ENCODE peak calls at places on chromosomes 3 and 15, in seven cellular contexts. W is NCI-H1105, R is COR-L47, Y is MG63, D is A549, Z is EL, N is NCI-H774. F is an unnamed sample.

GRCh38 chr15:95715116-95715888 is 615.2 kb upstream of the NR2F2 start:
- DNase-seq in W (no peak), R (no peak), Y (no peak), D (no peak), Z (no peak), N (no peak), F (no peak)

GRCh38 chr3:128190501-128190900 is 37.2 kb downstream of the EEFSEC start:
- DNase-seq in W (no peak), R (no peak), Y (no peak), D (no peak), Z (peak), N (no peak), F (no peak)

GRCh38 chr3:128320551-128321340 is 145.9 kb downstream of the DNAJB8 start:
- DNase-seq in W (no peak), R (peak), Y (no peak), D (no peak), Z (no peak), N (no peak), F (no peak)

GRCh38 chr3:53046171-53047170 is 598 bp upstream of the SFMBT1 start:
- DNase-seq in W (no peak), R (peak), Y (peak), D (peak), Z (peak), N (no peak), F (peak)

GRCh38 chr3:194985031-194985578 is 285.9 kb downstream of the XXYLT1 start:
- DNase-seq in W (no peak), R (no peak), Y (peak), D (no peak), Z (peak), N (peak), F (no peak)

GRCh38 chr3:187986514-187986934 is 167.4 kb upstream of the LPP start:
- DNase-seq in W (no peak), R (no peak), Y (peak), D (peak), Z (peak), N (no peak), F (no peak)

GRCh38 chr3:10334461-10334860 is 13.5 kb upstream of the SEC13 start:
- DNase-seq in W (no peak), R (no peak), Y (no peak), D (peak), Z (peak), N (no peak), F (no peak)

GRCh38 chr3:14480207-14481017 is 59.7 kb downstream of the GRIP2 start:
- DNase-seq in W (no peak), R (no peak), Y (no peak), D (no peak), Z (peak), N (no peak), F (no peak)

GRCh38 chr15:37071134-37071533 is 29.2 kb downstream of the MEIS2 start:
- DNase-seq in W (no peak), R (no peak), Y (no peak), D (no peak), Z (no peak), N (no peak), F (no peak)

GRCh38 chr3:66592061-66592875 is 91.4 kb upstream of the LRIG1 start:
- DNase-seq in W (no peak), R (no peak), Y (no peak), D (no peak), Z (no peak), N (no peak), F (no peak)

GRCh38 chr3:58417075-58417474 is 16.6 kb downstream of the PDHB start:
- DNase-seq in W (no peak), R (no peak), Y (no peak), D (no peak), Z (no peak), N (no peak), F (no peak)

GRCh38 chr15:41774873-41775417 is 661 bp downstream of the MAPKBP1 start:
- DNase-seq in W (no peak), R (no peak), Y (no peak), D (no peak), Z (no peak), N (no peak), F (no peak)

GRCh38 chr3:139198929-139199328 is 144.9 kb upstream of the MRPS22 start:
- DNase-seq in W (no peak), R (no peak), Y (peak), D (no peak), Z (peak), N (no peak), F (no peak)

GRCh38 chr3:119810018-119810435 is 28.1 kb downstream of the NR1I2 start:
- DNase-seq in W (no peak), R (no peak), Y (peak), D (no peak), Z (peak), N (no peak), F (peak)

GRCh38 chr3:115836944-115837343 is 213.6 kb downstream of the GAP43 start:
- DNase-seq in W (no peak), R (peak), Y (no peak), D (peak), Z (peak), N (no peak), F (no peak)

GRCh38 chr15:99677540-99678134 is 55.6 kb downstream of the LYSMD4 start:
- DNase-seq in W (no peak), R (no peak), Y (no peak), D (no peak), Z (no peak), N (no peak), F (no peak)

GRCh38 chr3:10365316-10365715 is 44.4 kb upstream of the SEC13 start:
- DNase-seq in W (no peak), R (no peak), Y (no peak), D (no peak), Z (no peak), N (no peak), F (no peak)

GRCh38 chr3:3133490-3133889 is 6.8 kb downstream of the TRNT1 start:
- DNase-seq in W (no peak), R (no peak), Y (no peak), D (no peak), Z (no peak), N (no peak), F (no peak)